ENCODE peak calls at places on chromosomes 12 and 14, in nine cellular contexts. R, H, G, J, D, N, B, Z and C are unnamed samples.

GRCh38 chr12:97194551-97194950 is 268.1 kb upstream of the RMST start:
- DNase-seq in R (peak; percentile 38), H (no peak), G (no peak), J (no peak), D (no peak), N (no peak), B (no peak), Z (no peak), C (no peak)

GRCh38 chr12:47785036-47785886 is 12.2 kb downstream of the SLC48A1 start:
- DNase-seq in R (no peak), H (no peak), G (no peak), J (no peak), D (no peak), N (no peak), B (no peak), Z (no peak), C (no peak)

GRCh38 chr14:102246071-102246470 is 58.9 kb downstream of the MOK start:
- DNase-seq in R (no peak), H (no peak), G (no peak), J (no peak), D (no peak), N (no peak), B (no peak), Z (no peak), C (no peak)

GRCh38 chr12:67482751-67483661 is 165.5 kb upstream of the DYRK2 start:
- DNase-seq in R (peak; percentile 39), H (peak; percentile 74), G (peak; percentile 59), J (no peak), D (peak; percentile 47), N (peak; percentile 49), B (peak; percentile 83), Z (peak; percentile 78), C (peak; percentile 22)

GRCh38 chr12:45415393-45415817 is 199.5 kb downstream of the ANO6 start:
- DNase-seq in R (peak; percentile 99), H (peak; percentile 91), G (peak; percentile 55), J (no peak), D (no peak), N (peak; percentile 99), B (peak; percentile 26), Z (peak; percentile 61), C (peak; percentile 97)

GRCh38 chr12:132175496-132176357 is 31.5 kb downstream of the NOC4L start:
- DNase-seq in R (no peak), H (no peak), G (no peak), J (no peak), D (no peak), N (no peak), B (no peak), Z (no peak), C (no peak)

GRCh38 chr12:96401061-96401871 is 1.0 kb upstream of the CDK17 start:
- DNase-seq in R (peak; percentile 84), H (peak; percentile 87), G (no peak), J (no peak), D (peak; percentile 20), N (peak; percentile 83), B (no peak), Z (peak; percentile 23), C (peak; percentile 89)

GRCh38 chr12:12871587-12872138 is 19.7 kb upstream of the GPRC5A start:
- DNase-seq in R (no peak), H (no peak), G (no peak), J (no peak), D (no peak), N (no peak), B (no peak), Z (no peak), C (no peak)

GRCh38 chr14:86462193-86462592 is 932.2 kb downstream of the FLRT2 start:
- DNase-seq in R (peak; percentile 7), H (peak; percentile 53), G (no peak), J (no peak), D (no peak), N (peak; percentile 41), B (no peak), Z (no peak), C (peak; percentile 11)

GRCh38 chr14:95255487-95255886 is 64.2 kb downstream of the CLMN start:
- DNase-seq in R (peak; percentile 83), H (peak; percentile 81), G (no peak), J (peak; percentile 76), D (peak; percentile 42), N (peak; percentile 56), B (no peak), Z (peak; percentile 59), C (peak; percentile 32)

GRCh38 chr12:78898416-78898815 is 33.8 kb downstream of the SYT1 start:
- DNase-seq in R (no peak), H (peak; percentile 56), G (peak; percentile 51), J (no peak), D (peak; percentile 9), N (no peak), B (no peak), Z (peak; percentile 43), C (peak; percentile 90)

GRCh38 chr12:12582895-12583303 is 20.2 kb upstream of the DUSP16 start:
- DNase-seq in R (peak; percentile 90), H (peak; percentile 21), G (no peak), J (no peak), D (no peak), N (peak; percentile 44), B (peak; percentile 96), Z (no peak), C (no peak)

GRCh38 chr14:21791749-21792148 is 118.1 kb upstream of the OR4E1 start:
- DNase-seq in R (no peak), H (no peak), G (no peak), J (no peak), D (no peak), N (no peak), B (no peak), Z (no peak), C (no peak)

GRCh38 chr14:60972295-60972694 is 8.6 kb downstream of the TRMT5 start:
- DNase-seq in R (no peak), H (no peak), G (no peak), J (no peak), D (no peak), N (no peak), B (no peak), Z (no peak), C (no peak)

GRCh38 chr14:81315344-81315743 is 84.8 kb downstream of the STON2 start:
- DNase-seq in R (no peak), H (no peak), G (no peak), J (no peak), D (no peak), N (no peak), B (no peak), Z (no peak), C (no peak)

GRCh38 chr14:91920526-91920925 is 27.0 kb downstream of the FBLN5 start:
- DNase-seq in R (no peak), H (no peak), G (no peak), J (no peak), D (no peak), N (no peak), B (no peak), Z (no peak), C (no peak)

GRCh38 chr14:33363687-33364086 is 425.0 kb downstream of the NPAS3 start:
- DNase-seq in R (no peak), H (no peak), G (no peak), J (no peak), D (no peak), N (no peak), B (no peak), Z (no peak), C (no peak)

GRCh38 chr14:96364911-96365310 is 1.6 kb downstream of the GSKIP start:
- DNase-seq in R (no peak), H (no peak), G (no peak), J (no peak), D (no peak), N (no peak), B (no peak), Z (no peak), C (no peak)
- H3K4me3 ChIP-seq in R (no peak overlapping the region), H (no peak overlapping the region), G (no peak overlapping the region), J (peak overlapping the region; percentile 89), D (no peak overlapping the region), N (peak overlapping the region; percentile 94), B (peak overlapping the region; percentile 68), Z (no peak overlapping the region), C (peak overlapping the region; percentile 91)

GRCh38 chr12:108126990-108127468 is 2.1 kb upstream of the WSCD2 start:
- DNase-seq in R (no peak), H (no peak), G (no peak), J (no peak), D (no peak), N (no peak), B (no peak), Z (no peak), C (no peak)

GRCh38 chr12:108131035-108131434 is 1.9 kb downstream of the WSCD2 start:
- DNase-seq in R (no peak), H (no peak), G (no peak), J (no peak), D (no peak), N (no peak), B (no peak), Z (no peak), C (no peak)

GRCh38 chr12:108127654-108128053 is 1.4 kb upstream of the WSCD2 start:
- DNase-seq in R (no peak), H (no peak), G (no peak), J (no peak), D (no peak), N (no peak), B (no peak), Z (no peak), C (no peak)

GRCh38 chr12:108128221-108129016 is 669 bp upstream of the WSCD2 start:
- DNase-seq in R (no peak), H (no peak), G (no peak), J (no peak), D (no peak), N (no peak), B (no peak), Z (no peak), C (no peak)

GRCh38 chr12:108129017-108129812 is at the start of gene WSCD2:
- DNase-seq in R (peak; percentile 9), H (peak; percentile 11), G (no peak), J (peak; percentile 85), D (peak; percentile 13), N (peak; percentile 19), B (no peak), Z (peak; percentile 16), C (no peak)
- H3K4me3 ChIP-seq in R (peak within 1 kb of the TSS; percentile 22), H (peak within 1 kb of the TSS; percentile 36), G (peak within 1 kb of the TSS; percentile 12), J (peak within 1 kb of the TSS; percentile 67), D (peak within 1 kb of the TSS; percentile 31), N (peak within 1 kb of the TSS; percentile 28), B (peak within 1 kb of the TSS; percentile 19), Z (peak within 1 kb of the TSS; percentile 20), C (peak within 1 kb of the TSS; percentile 22)

GRCh38 chr12:119090865-119091264 is 87.9 kb upstream of the HSPB8 start:
- DNase-seq in R (no peak), H (no peak), G (no peak), J (no peak), D (no peak), N (no peak), B (no peak), Z (no peak), C (no peak)
- H3K4me3 ChIP-seq in R (no peak overlapping the region), H (no peak overlapping the region), G (no peak overlapping the region), J (no peak overlapping the region), D (no peak overlapping the region), N (no peak overlapping the region), B (no peak overlapping the region), Z (no peak overlapping the region), C (no peak overlapping the region)

DNA sequence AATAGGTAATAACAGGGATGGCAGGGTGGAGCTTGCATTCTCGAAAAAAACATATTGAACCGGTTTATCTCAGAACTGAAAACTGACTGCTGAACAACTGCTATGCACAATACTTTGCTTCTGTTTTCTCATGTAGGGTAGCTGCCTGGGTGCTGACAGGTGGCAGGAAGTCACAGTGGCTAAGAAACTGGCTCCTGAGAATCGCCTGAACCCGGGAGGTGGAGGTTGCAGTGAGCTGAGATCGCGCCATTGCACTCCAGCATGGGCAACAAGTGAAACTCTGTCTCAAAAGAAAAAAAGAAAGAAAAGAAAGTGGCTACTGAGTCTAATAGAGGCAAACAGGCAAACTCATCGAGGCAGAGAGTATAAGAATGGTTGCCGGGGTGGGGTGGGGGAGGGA is 113.1 kb downstream of the CCDC60 start:
- DNase-seq in R (no peak), H (no peak), G (no peak), J (no peak), D (no peak), N (no peak), B (peak; percentile 52), Z (no peak), C (no peak)
- H3K4me3 ChIP-seq in R (no peak overlapping the region), H (no peak overlapping the region), G (no peak overlapping the region), J (no peak overlapping the region), D (no peak overlapping the region), N (no peak overlapping the region), B (no peak overlapping the region), Z (no peak overlapping the region), C (no peak overlapping the region)